ENCODE peak calls at places on chromosomes 6 and 20, in four cellular contexts. T, C, H and R are unnamed samples.
A peak's percentile ranks its signal among the peaks of the same experiment; 100 is the strongest.

GRCh38 chr6:169454204-169454871 is 200.7 kb upstream of the THBS2 start:
- DNase-seq in T (peak; percentile 92), C (no peak), H (no peak), R (peak; percentile 62)

GRCh38 chr6:168883410-168884049 is 370.1 kb downstream of the THBS2 start:
- DNase-seq in T (no peak), C (no peak), H (no peak), R (no peak)

GRCh38 chr20:54335299-54335698 is 127.4 kb downstream of the PFDN4 start:
- DNase-seq in T (peak; percentile 25), C (no peak), H (no peak), R (no peak)

GRCh38 chr20:25196701-25197120 is 1.2 kb downstream of the ENTPD6 start:
- DNase-seq in T (no peak), C (no peak), H (no peak), R (no peak)

GRCh38 chr6:82904860-82905259 is 160.8 kb downstream of the UBE3D start:
- DNase-seq in T (no peak), C (no peak), H (no peak), R (no peak)

GRCh38 chr20:2745936-2746635 is 53.5 kb downstream of the EBF4 start:
- DNase-seq in T (no peak), C (no peak), H (no peak), R (peak; percentile 33)

GRCh38 chr20:38128691-38129090 is 36.4 kb downstream of the TGM2 start:
- DNase-seq in T (no peak), C (no peak), H (no peak), R (no peak)

GRCh38 chr6:74597266-74597665 is 608.6 kb downstream of the COL12A1 start:
- DNase-seq in T (peak; percentile 82), C (no peak), H (no peak), R (no peak)

GRCh38 chr6:109118337-109118736 is 23.0 kb downstream of the CEP57L1 start:
- DNase-seq in T (no peak), C (no peak), H (no peak), R (no peak)

GRCh38 chr6:30483677-30484279 is 5.5 kb upstream of the HLA-E start:
- DNase-seq in T (peak; percentile 79), C (no peak), H (peak; percentile 68), R (no peak)

GRCh38 chr6:144294016-144294415 is 8.9 kb downstream of the UTRN start:
- DNase-seq in T (peak; percentile 86), C (no peak), H (no peak), R (no peak)

GRCh38 chr6:146904596-146904995 is 299.6 kb upstream of the STXBP5 start:
- DNase-seq in T (no peak), C (no peak), H (no peak), R (no peak)

GRCh38 chr6:167658106-167658505 is 168.6 kb upstream of the AFDN start:
- DNase-seq in T (no peak), C (no peak), H (no peak), R (no peak)

GRCh38 chr6:161549977-161550655 is 276.3 kb upstream of the AGPAT4 start:
- DNase-seq in T (no peak), C (no peak), H (no peak), R (no peak)

GRCh38 chr6:19836799-19837510 is at the start of gene ID4:
- DNase-seq in T (peak; percentile 76), C (peak; percentile 95), H (peak; percentile 93), R (peak; percentile 91)

GRCh38 chr6:139514819-139515218 is 140.4 kb upstream of the CITED2 start:
- DNase-seq in T (no peak), C (no peak), H (no peak), R (no peak)

GRCh38 chr20:44814937-44815336 is 4.6 kb upstream of the RIMS4 start:
- DNase-seq in T (no peak), C (no peak), H (no peak), R (no peak)

GRCh38 chr6:13635948-13636658 is 21.0 kb downstream of the NOL7 start:
- DNase-seq in T (no peak), C (no peak), H (no peak), R (no peak)

GRCh38 chr20:62186887-62187866 is 4.3 kb downstream of the MTG2 start:
- DNase-seq in T (peak; percentile 30), C (no peak), H (no peak), R (no peak)

GRCh38 chr20:10553326-10553984 is 118.3 kb downstream of the SLX4IP start:
- DNase-seq in T (peak; percentile 80), C (peak; percentile 76), H (peak; percentile 77), R (peak; percentile 80)

GRCh38 chr6:36906539-36906938 is 20.8 kb downstream of the C6orf89 start:
- DNase-seq in T (no peak), C (peak; percentile 89), H (peak; percentile 77), R (no peak)

GRCh38 chr6:145547596-145548325 is 187.6 kb downstream of the EPM2A start:
- DNase-seq in T (peak; percentile 15), C (peak; percentile 33), H (peak; percentile 12), R (no peak)

GRCh38 chr6:137043710-137044365 is 927 bp downstream of the IL20RA start:
- DNase-seq in T (peak; percentile 39), C (peak; percentile 44), H (no peak), R (no peak)

GRCh38 chr20:1617055-1617454 is 2.8 kb downstream of the SIRPB1 start:
- DNase-seq in T (no peak), C (no peak), H (no peak), R (no peak)

GRCh38 chr20:38790210-38791053 is 15.1 kb upstream of the PPP1R16B start:
- DNase-seq in T (peak; percentile 53), C (no peak), H (no peak), R (no peak)

GRCh38 chr6:151690768-151691562 is 116.5 kb upstream of the ESR1 start:
- DNase-seq in T (peak; percentile 72), C (no peak), H (no peak), R (no peak)

DNA sequence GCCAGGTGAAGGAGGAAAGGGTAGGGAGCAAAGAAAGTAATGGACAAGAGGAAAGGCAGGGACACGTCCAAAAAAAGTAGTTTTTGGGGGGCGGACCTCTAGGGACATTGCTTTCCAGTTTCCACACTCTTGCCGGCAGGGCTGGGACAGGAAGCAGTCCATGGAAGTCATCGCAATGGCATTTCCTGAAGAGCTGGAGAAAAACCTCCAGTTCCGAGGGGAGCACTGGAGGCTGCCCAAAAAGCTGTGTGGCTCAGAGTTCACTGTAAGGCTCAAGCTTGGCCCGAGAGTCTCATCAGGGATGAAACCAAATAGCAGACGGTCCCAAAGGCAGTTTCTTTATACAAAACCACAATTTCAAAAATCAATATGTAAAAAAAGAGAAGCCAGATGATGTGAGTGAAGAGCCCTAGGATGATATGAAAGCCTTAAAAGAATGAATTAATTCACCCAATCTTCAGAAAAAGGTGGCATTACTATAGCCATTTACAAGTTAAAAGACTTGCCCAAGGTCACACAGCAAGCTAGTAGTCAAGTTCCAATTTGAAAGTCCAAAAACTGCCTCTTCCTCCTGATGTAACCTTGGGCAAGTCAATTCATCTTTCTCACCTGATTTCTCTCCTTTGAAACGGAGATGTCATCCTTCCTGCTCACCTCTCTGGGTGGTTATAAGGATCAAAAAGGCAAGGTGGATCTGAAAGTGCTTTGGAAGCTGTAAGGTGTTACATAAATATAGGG is 9.2 kb downstream of the BCL2L1 start:
- DNase-seq in T (peak; percentile 92), C (peak; percentile 89), H (peak; percentile 90), R (peak; percentile 49)
- H3K4me3 ChIP-seq in T (peak overlapping the region; percentile 35), C (peak overlapping the region; percentile 2), H (peak overlapping the region; percentile 35), R (no peak overlapping the region)

GRCh38 chr6:41894366-41895299 is 542 bp downstream of the USP49 start:
- DNase-seq in T (peak; percentile 10), C (no peak), H (no peak), R (no peak)
- H3K4me3 ChIP-seq in T (peak overlapping the region; percentile 84), C (peak overlapping the region; percentile 59), H (peak overlapping the region; percentile 82), R (peak overlapping the region; percentile 67)

DNA sequence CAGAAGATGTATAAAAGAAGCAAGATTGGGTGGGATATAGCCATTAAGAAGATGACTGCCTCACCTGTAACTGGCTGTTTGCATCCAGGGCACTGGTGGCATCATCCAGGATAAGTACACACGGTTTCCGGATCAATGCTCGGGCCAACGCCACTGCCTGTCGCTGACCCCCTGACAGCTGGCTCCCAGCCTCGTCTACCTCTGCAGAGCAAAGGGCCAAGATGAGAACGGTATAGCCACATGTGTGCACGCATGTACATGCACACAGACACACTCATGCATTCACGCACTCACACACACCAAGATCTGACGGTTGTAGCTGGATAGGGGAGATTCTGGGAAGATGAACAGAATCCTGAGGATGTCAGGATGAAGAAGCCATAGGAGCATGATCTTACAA is 3.2 kb upstream of the PSMB8 start:
- DNase-seq in T (no peak), C (no peak), H (no peak), R (no peak)
- H3K4me3 ChIP-seq in T (no peak overlapping the region), C (no peak overlapping the region), H (no peak overlapping the region), R (peak overlapping the region; percentile 7)

DNA sequence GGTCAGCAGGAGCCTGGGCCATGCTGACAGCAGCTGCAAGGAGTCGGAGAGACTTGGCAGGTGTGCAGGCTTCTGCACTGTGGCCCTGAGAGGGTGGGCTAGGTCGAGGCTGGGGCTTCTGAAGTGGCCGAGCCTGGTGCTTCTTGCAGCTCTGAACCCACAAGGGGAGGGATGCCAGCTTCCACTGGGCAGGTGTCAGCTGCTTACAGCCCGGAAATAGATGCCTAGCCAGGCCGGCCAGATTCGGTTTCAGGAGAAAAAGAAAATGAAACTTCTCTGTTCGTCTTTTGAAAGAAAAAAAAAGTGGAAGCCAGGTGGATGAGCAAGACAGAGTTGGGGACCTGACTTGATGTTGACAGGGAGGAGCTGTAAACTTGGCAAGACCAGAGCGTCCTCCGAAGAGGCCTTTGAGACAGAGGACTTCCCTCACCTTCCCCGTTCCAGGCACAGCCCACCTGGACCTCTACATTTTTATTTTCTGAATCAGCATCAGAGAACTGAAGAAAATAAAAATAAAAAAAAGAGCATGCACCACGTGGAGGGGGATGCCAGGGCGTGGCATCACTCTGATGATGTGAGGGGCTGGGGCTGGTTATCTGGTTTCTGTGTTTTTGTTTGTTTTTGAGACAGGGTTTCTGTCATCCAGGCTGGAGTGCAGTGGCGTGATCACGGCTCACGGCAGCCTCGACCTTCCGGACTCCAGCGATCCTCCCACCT is at the start of gene ZBP1:
- DNase-seq in T (no peak), C (peak; percentile 23), H (no peak), R (peak; percentile 85)
- H3K4me3 ChIP-seq in T (no peak within 1 kb of the TSS), C (no peak within 1 kb of the TSS), H (no peak within 1 kb of the TSS), R (peak within 1 kb of the TSS; percentile 34)

GRCh38 chr6:5120011-5120410 is 34.9 kb downstream of the PPP1R3G start:
- DNase-seq in T (no peak), C (no peak), H (no peak), R (no peak)

GRCh38 chr6:5123296-5124135 is 38.4 kb downstream of the PPP1R3G start:
- DNase-seq in T (no peak), C (no peak), H (no peak), R (no peak)

GRCh38 chr6:5121956-5122355 is 36.8 kb downstream of the PPP1R3G start:
- DNase-seq in T (no peak), C (no peak), H (no peak), R (no peak)

GRCh38 chr6:5122504-5123112 is 37.5 kb downstream of the PPP1R3G start:
- DNase-seq in T (no peak), C (no peak), H (no peak), R (no peak)

GRCh38 chr6:5121479-5121878 is 36.3 kb downstream of the PPP1R3G start:
- DNase-seq in T (no peak), C (peak; percentile 67), H (peak; percentile 69), R (no peak)
- H3K4me3 ChIP-seq in T (no peak overlapping the region), C (no peak overlapping the region), H (no peak overlapping the region), R (no peak overlapping the region)